ENCODE peak calls at places on chromosomes 16 and 17, in four cellular contexts. One of them, this sample, is unnamed.

GRCh38 chr17:76845524-76845923 is 22.7 kb upstream of the MGAT5B start:
- DNase-seq in HCT116: no peak
- DNase-seq in H1: no peak
- DNase-seq in K562: peak
- DNase-seq in this sample: no peak

GRCh38 chr17:65099941-65100315 is 37.2 kb upstream of the RGS9 start:
- DNase-seq in HCT116: peak
- DNase-seq in H1: no peak
- DNase-seq in K562: peak
- DNase-seq in this sample: peak

GRCh38 chr17:40317345-40317873 is 8.4 kb downstream of the RARA start:
- DNase-seq in HCT116: peak
- DNase-seq in H1: peak
- DNase-seq in K562: peak
- DNase-seq in this sample: peak

GRCh38 chr16:89358030-89359005 is 132.0 kb downstream of the ANKRD11 start:
- DNase-seq in HCT116: no peak
- DNase-seq in H1: no peak
- DNase-seq in K562: no peak
- DNase-seq in this sample: no peak

GRCh38 chr17:38415250-38416194 is 12.7 kb upstream of the ARHGAP23 start:
- DNase-seq in HCT116: peak
- DNase-seq in H1: peak
- DNase-seq in K562: peak
- DNase-seq in this sample: peak

GRCh38 chr16:88806491-88807111 is 3.0 kb downstream of the CDT1 start:
- DNase-seq in HCT116: no peak
- DNase-seq in H1: no peak
- DNase-seq in K562: no peak
- DNase-seq in this sample: no peak

GRCh38 chr16:24689128-24689527 is 40.3 kb upstream of the TNRC6A start:
- DNase-seq in HCT116: peak
- DNase-seq in H1: no peak
- DNase-seq in K562: peak
- DNase-seq in this sample: peak

GRCh38 chr17:28735242-28735722 is 6.7 kb downstream of the NEK8 start:
- DNase-seq in HCT116: no peak
- DNase-seq in H1: no peak
- DNase-seq in K562: peak
- DNase-seq in this sample: no peak

GRCh38 chr16:42069-42457 is 11.3 kb downstream of the POLR3K start:
- DNase-seq in HCT116: no peak
- DNase-seq in H1: no peak
- DNase-seq in K562: peak
- DNase-seq in this sample: no peak

GRCh38 chr17:63365366-63366237 is 80.5 kb downstream of the CYB561 start:
- DNase-seq in HCT116: no peak
- DNase-seq in H1: no peak
- DNase-seq in K562: no peak
- DNase-seq in this sample: no peak

GRCh38 chr17:35796942-35797341 is 1.5 kb upstream of the MMP28 start:
- DNase-seq in HCT116: no peak
- DNase-seq in H1: peak
- DNase-seq in K562: no peak
- DNase-seq in this sample: no peak

GRCh38 chr17:42354956-42355843 is 33.0 kb downstream of the STAT3 start:
- DNase-seq in HCT116: no peak
- DNase-seq in H1: no peak
- DNase-seq in K562: no peak
- DNase-seq in this sample: no peak

GRCh38 chr16:14510939-14511797 is 118.9 kb downstream of the PARN start:
- DNase-seq in HCT116: no peak
- DNase-seq in H1: no peak
- DNase-seq in K562: no peak
- DNase-seq in this sample: peak

GRCh38 chr16:88337021-88337420 is 45.7 kb upstream of the ZNF469 start:
- DNase-seq in HCT116: no peak
- DNase-seq in H1: no peak
- DNase-seq in K562: no peak
- DNase-seq in this sample: no peak

GRCh38 chr17:49715717-49716279 is 8.0 kb upstream of the SLC35B1 start:
- DNase-seq in HCT116: no peak
- DNase-seq in H1: no peak
- DNase-seq in K562: no peak
- DNase-seq in this sample: no peak

GRCh38 chr16:386641-387156 is 4.9 kb upstream of the PGAP6 start:
- DNase-seq in HCT116: no peak
- DNase-seq in H1: no peak
- DNase-seq in K562: peak
- DNase-seq in this sample: no peak

GRCh38 chr17:50270430-50271172 is 3.7 kb upstream of the TMEM92 start:
- DNase-seq in HCT116: no peak
- DNase-seq in H1: peak
- DNase-seq in K562: no peak
- DNase-seq in this sample: no peak

GRCh38 chr16:46607529-46607928 is 13.7 kb downstream of the SHCBP1 start:
- DNase-seq in HCT116: peak
- DNase-seq in H1: no peak
- DNase-seq in K562: peak
- DNase-seq in this sample: peak

GRCh38 chr17:55726440-55726839 is 3.8 kb upstream of the TMEM100 start:
- DNase-seq in HCT116: no peak
- DNase-seq in H1: no peak
- DNase-seq in K562: no peak
- DNase-seq in this sample: no peak

GRCh38 chr17:21374455-21375161 is 1.5 kb upstream of the KCNJ12 start:
- DNase-seq in HCT116: no peak
- DNase-seq in H1: no peak
- DNase-seq in K562: no peak
- DNase-seq in this sample: no peak

GRCh38 chr16:20846030-20846429 is 39.7 kb downstream of the REXO5 start:
- DNase-seq in HCT116: no peak
- DNase-seq in H1: no peak
- DNase-seq in K562: no peak
- DNase-seq in this sample: no peak

GRCh38 chr17:1055751-1056645 is 59.1 kb downstream of the TIMM22 start:
- DNase-seq in HCT116: no peak
- DNase-seq in H1: peak
- DNase-seq in K562: peak
- DNase-seq in this sample: peak

GRCh38 chr16:26721290-26721689 is 345.4 kb upstream of the C16orf82 start:
- DNase-seq in HCT116: no peak
- DNase-seq in H1: no peak
- DNase-seq in K562: no peak
- DNase-seq in this sample: no peak

GRCh38 chr16:81143921-81144471 is 47.8 kb upstream of the GCSH start:
- DNase-seq in HCT116: peak
- DNase-seq in H1: no peak
- DNase-seq in K562: no peak
- DNase-seq in this sample: peak

GRCh38 chr17:17348872-17349723 is 45.9 kb downstream of the NT5M start:
- DNase-seq in HCT116: no peak
- DNase-seq in H1: no peak
- DNase-seq in K562: no peak
- DNase-seq in this sample: peak

GRCh38 chr17:3260600-3260999 is 37.6 kb downstream of the OR3A1 start:
- DNase-seq in HCT116: no peak
- DNase-seq in H1: no peak
- DNase-seq in K562: no peak
- DNase-seq in this sample: no peak

GRCh38 chr16:11212819-11213196 is 43.2 kb downstream of the SOCS1 start:
- DNase-seq in HCT116: no peak
- DNase-seq in H1: no peak
- DNase-seq in K562: no peak
- DNase-seq in this sample: no peak

GRCh38 chr16:87806246-87806607 is 40.4 kb upstream of the KLHDC4 start:
- DNase-seq in HCT116: peak
- DNase-seq in H1: no peak
- DNase-seq in K562: peak
- DNase-seq in this sample: no peak

GRCh38 chr16:78211951-78212350 is 112.5 kb downstream of the WWOX start:
- DNase-seq in HCT116: peak
- DNase-seq in H1: peak
- DNase-seq in K562: no peak
- DNase-seq in this sample: no peak

GRCh38 chr16:27169511-27170071 is 33.7 kb upstream of the KDM8 start:
- DNase-seq in HCT116: no peak
- DNase-seq in H1: no peak
- DNase-seq in K562: no peak
- DNase-seq in this sample: peak

GRCh38 chr16:27199747-27200146 is 3.6 kb upstream of the KDM8 start:
- DNase-seq in HCT116: no peak
- DNase-seq in H1: no peak
- DNase-seq in K562: no peak
- DNase-seq in this sample: no peak

GRCh38 chr17:50421308-50422031 is 4.5 kb upstream of the ACSF2 start:
- DNase-seq in HCT116: no peak
- DNase-seq in H1: no peak
- DNase-seq in K562: peak
- DNase-seq in this sample: no peak

GRCh38 chr16:8885674-8886592 is 3.8 kb downstream of the LITAFD start:
- DNase-seq in HCT116: no peak
- DNase-seq in H1: no peak
- DNase-seq in K562: no peak
- DNase-seq in this sample: peak

GRCh38 chr17:77353684-77354419 is 213.1 kb downstream of the SEC14L1 start:
- DNase-seq in HCT116: no peak
- DNase-seq in H1: no peak
- DNase-seq in K562: no peak
- DNase-seq in this sample: no peak

GRCh38 chr16:83701494-83701893 is 106.3 kb upstream of the HSBP1 start:
- DNase-seq in HCT116: no peak
- DNase-seq in H1: peak
- DNase-seq in K562: peak
- DNase-seq in this sample: peak

GRCh38 chr17:78127240-78127887 is 1.2 kb downstream of the TMC6 start:
- DNase-seq in HCT116: no peak
- DNase-seq in H1: no peak
- DNase-seq in K562: peak
- DNase-seq in this sample: peak

GRCh38 chr17:31834448-31834847 is 24.6 kb downstream of the COPRS start:
- DNase-seq in HCT116: no peak
- DNase-seq in H1: no peak
- DNase-seq in K562: no peak
- DNase-seq in this sample: no peak
- TF ChIP-seq FOSL1 in HCT116: no peak
- TF ChIP-seq FOSL1 in H1: no peak
- TF ChIP-seq FOSL1 in K562: no peak
- TF ChIP-seq FOSL1 in this sample: no peak

GRCh38 chr16:79610771-79611170 is 10.2 kb upstream of the MAF start:
- DNase-seq in HCT116: no peak
- DNase-seq in H1: no peak
- DNase-seq in K562: no peak
- DNase-seq in this sample: no peak

GRCh38 chr16:79608976-79609375 is 8.4 kb upstream of the MAF start:
- DNase-seq in HCT116: no peak
- DNase-seq in H1: no peak
- DNase-seq in K562: no peak
- DNase-seq in this sample: no peak

GRCh38 chr16:79605999-79606398 is 5.5 kb upstream of the MAF start:
- DNase-seq in HCT116: no peak
- DNase-seq in H1: no peak
- DNase-seq in K562: no peak
- DNase-seq in this sample: no peak

GRCh38 chr16:79609861-79610260 is 9.3 kb upstream of the MAF start:
- DNase-seq in HCT116: no peak
- DNase-seq in H1: no peak
- DNase-seq in K562: no peak
- DNase-seq in this sample: no peak

GRCh38 chr16:79607587-79607986 is 7.0 kb upstream of the MAF start:
- DNase-seq in HCT116: no peak
- DNase-seq in H1: no peak
- DNase-seq in K562: no peak
- DNase-seq in this sample: no peak
- TF ChIP-seq FOSL1 in HCT116: no peak
- TF ChIP-seq FOSL1 in H1: no peak
- TF ChIP-seq FOSL1 in K562: peak
- TF ChIP-seq FOSL1 in this sample: no peak

GRCh38 chr17:7083592-7083991 is 3.5 kb upstream of the CLEC10A start:
- DNase-seq in HCT116: no peak
- DNase-seq in H1: no peak
- DNase-seq in K562: no peak
- DNase-seq in this sample: no peak
- TF ChIP-seq FOSL1 in HCT116: no peak
- TF ChIP-seq FOSL1 in H1: no peak
- TF ChIP-seq FOSL1 in K562: no peak
- TF ChIP-seq FOSL1 in this sample: no peak

DNA sequence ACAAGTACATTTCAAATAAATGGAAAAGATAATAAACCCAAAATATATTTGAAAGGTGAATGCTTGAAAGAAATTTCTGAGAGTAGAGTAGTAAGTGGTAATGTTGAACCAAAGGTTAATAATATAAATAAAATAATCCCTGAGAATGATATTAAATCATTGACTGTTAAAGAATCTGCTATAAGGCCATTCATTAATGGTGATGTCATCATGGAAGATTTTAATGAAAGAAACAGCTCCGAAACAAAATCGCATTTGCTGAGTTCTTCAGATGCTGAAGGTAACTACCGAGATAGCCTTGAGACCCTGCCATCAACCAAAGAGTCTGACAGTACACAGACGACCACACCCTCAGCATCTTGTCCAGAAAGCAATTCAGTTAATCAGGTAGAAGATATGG is 84.2 kb downstream of the C17orf58 start:
- DNase-seq in HCT116: no peak
- DNase-seq in H1: no peak
- DNase-seq in K562: no peak
- DNase-seq in this sample: no peak
- TF ChIP-seq FOSL1 in HCT116: no peak
- TF ChIP-seq FOSL1 in H1: no peak
- TF ChIP-seq FOSL1 in K562: no peak
- TF ChIP-seq FOSL1 in this sample: no peak

GRCh38 chr17:57599271-57600045 is 145.6 kb downstream of the CCDC182 start:
- DNase-seq in HCT116: no peak
- DNase-seq in H1: no peak
- DNase-seq in K562: no peak
- DNase-seq in this sample: no peak

GRCh38 chr17:57602896-57603295 is 142.2 kb downstream of the CCDC182 start:
- DNase-seq in HCT116: no peak
- DNase-seq in H1: no peak
- DNase-seq in K562: no peak
- DNase-seq in this sample: no peak

GRCh38 chr17:57601328-57601727 is 143.8 kb downstream of the CCDC182 start:
- DNase-seq in HCT116: no peak
- DNase-seq in H1: no peak
- DNase-seq in K562: no peak
- DNase-seq in this sample: no peak

GRCh38 chr17:57597531-57598453 is 147.3 kb downstream of the CCDC182 start:
- DNase-seq in HCT116: peak
- DNase-seq in H1: peak
- DNase-seq in K562: peak
- DNase-seq in this sample: peak

GRCh38 chr17:57600092-57600491 is 145.0 kb downstream of the CCDC182 start:
- DNase-seq in HCT116: no peak
- DNase-seq in H1: no peak
- DNase-seq in K562: no peak
- DNase-seq in this sample: no peak
- TF ChIP-seq FOSL1 in HCT116: no peak
- TF ChIP-seq FOSL1 in H1: no peak
- TF ChIP-seq FOSL1 in K562: no peak
- TF ChIP-seq FOSL1 in this sample: no peak